ENCODE peak calls at places on chromosomes 2 and 18, in five cellular contexts. I is neural progenitor cell, O is K562, G is cardiac muscle cell, M is ascending aorta. N is an unnamed sample.

GRCh38 chr18:34399892-34400291 is 175.2 kb upstream of the NOL4 start:
- DNase-seq in I (no peak), O (no peak), G (no peak), M (no peak), N (peak; percentile 15)

GRCh38 chr2:36568533-36569246 is 29.3 kb downstream of the FEZ2 start:
- DNase-seq in I (no peak), O (no peak), G (peak; percentile 45), M (no peak), N (peak; percentile 56)

GRCh38 chr2:55743583-55743982 is 49.9 kb upstream of the PNPT1 start:
- DNase-seq in M (no peak), I (no peak), O (no peak), G (peak; percentile 69), N (peak; percentile 73)

GRCh38 chr2:96884299-96885156 is 14.6 kb upstream of the SEMA4C start:
- DNase-seq in G (no peak), O (no peak), M (no peak), I (no peak), N (no peak)

GRCh38 chr2:158228943-158229508 is 127.3 kb downstream of the UPP2 start:
- DNase-seq in G (no peak), M (no peak), O (peak; percentile 76), I (no peak), N (no peak)

GRCh38 chr2:197090713-197091367 is 164.3 kb upstream of the PGAP1 start:
- DNase-seq in O (no peak), I (no peak), M (no peak), G (no peak), N (no peak)

GRCh38 chr2:207039225-207039624 is 99.9 kb downstream of the CPO start:
- DNase-seq in I (no peak), M (no peak), O (no peak), G (no peak), N (no peak)

GRCh38 chr2:72744049-72744448 is 81.8 kb downstream of the EXOC6B start:
- DNase-seq in O (no peak), G (peak; percentile 73), M (no peak), I (no peak), N (peak; percentile 22)

GRCh38 chr2:215684448-215685217 is 248.8 kb upstream of the FN1 start:
- DNase-seq in O (peak; percentile 25), I (no peak), M (no peak), G (peak; percentile 44), N (peak; percentile 65)

GRCh38 chr2:190451561-190452176 is 43.5 kb downstream of the MFSD6 start:
- DNase-seq in O (no peak), I (no peak), M (no peak), G (no peak), N (peak; percentile 41)

GRCh38 chr2:149313512-149313972 is 16.8 kb upstream of the LYPD6 start:
- DNase-seq in I (peak; percentile 71), M (no peak), O (peak; percentile 54), G (peak; percentile 43), N (peak; percentile 12)

GRCh38 chr2:64401501-64401880 is 52.5 kb upstream of the LGALSL start:
- DNase-seq in O (no peak), I (no peak), G (no peak), M (no peak), N (no peak)

GRCh38 chr2:37776487-37776886 is 105.0 kb upstream of the CDC42EP3 start:
- DNase-seq in O (no peak), I (no peak), G (peak; percentile 88), M (peak; percentile 83), N (peak; percentile 88)

GRCh38 chr2:25698752-25699151 is 25.4 kb upstream of the DTNB start:
- DNase-seq in G (peak; percentile 29), I (no peak), M (no peak), O (no peak), N (peak; percentile 23)

GRCh38 chr18:11008544-11008943 is 140.8 kb downstream of the PIEZO2 start:
- DNase-seq in O (no peak), I (no peak), M (no peak), G (no peak), N (no peak)

GRCh38 chr2:135825131-135825854 is 11.7 kb downstream of the LCT start:
- DNase-seq in I (no peak), G (no peak), M (no peak), O (no peak), N (no peak)

GRCh38 chr2:974054-974453 is 23.4 kb downstream of the SNTG2 start:
- DNase-seq in O (no peak), G (no peak), I (no peak), M (no peak), N (no peak)

GRCh38 chr2:224190871-224191270 is 151.8 kb upstream of the SERPINE2 start:
- DNase-seq in I (no peak), M (no peak), G (peak; percentile 18), O (no peak), N (no peak)

GRCh38 chr2:80164375-80164774 is 140.2 kb downstream of the LRRTM1 start:
- DNase-seq in G (no peak), M (no peak), O (no peak), I (no peak), N (no peak)

GRCh38 chr2:226746206-226746800 is 53.3 kb downstream of the IRS1 start:
- DNase-seq in I (no peak), G (no peak), M (no peak), O (no peak), N (no peak)

GRCh38 chr2:95320986-95321767 is 24.0 kb downstream of the KCNIP3 start:
- DNase-seq in I (no peak), O (no peak), M (no peak), G (no peak), N (no peak)

GRCh38 chr18:45967007-45967706 is at the start of gene EPG5:
- DNase-seq in M (peak; percentile 97), G (peak; percentile 96), I (peak; percentile 96), O (peak; percentile 94), N (peak; percentile 97)

GRCh38 chr2:241223211-241224067 is 35.0 kb downstream of the ANO7 start:
- DNase-seq in I (no peak), G (peak; percentile 10), O (no peak), M (no peak), N (no peak)

GRCh38 chr18:48929951-48930713 is 20.6 kb downstream of the SMAD7 start:
- DNase-seq in I (peak; percentile 53), M (no peak), O (no peak), G (peak; percentile 84), N (peak; percentile 72)

GRCh38 chr2:184039493-184039892 is 558.8 kb upstream of the ZNF804A start:
- DNase-seq in O (no peak), I (no peak), M (no peak), G (no peak), N (no peak)

GRCh38 chr2:20487392-20488135 is 40.7 kb downstream of the RHOB start:
- DNase-seq in G (no peak), M (no peak), I (peak; percentile 65), O (no peak), N (no peak)

GRCh38 chr2:141582213-141582612 is 548.6 kb downstream of the LRP1B start:
- DNase-seq in M (no peak), O (no peak), G (no peak), I (no peak), N (no peak)

GRCh38 chr2:134189009-134189717 is 64.7 kb upstream of the MGAT5 start:
- DNase-seq in M (no peak), O (no peak), G (peak; percentile 54), I (no peak), N (peak; percentile 27)

DNA sequence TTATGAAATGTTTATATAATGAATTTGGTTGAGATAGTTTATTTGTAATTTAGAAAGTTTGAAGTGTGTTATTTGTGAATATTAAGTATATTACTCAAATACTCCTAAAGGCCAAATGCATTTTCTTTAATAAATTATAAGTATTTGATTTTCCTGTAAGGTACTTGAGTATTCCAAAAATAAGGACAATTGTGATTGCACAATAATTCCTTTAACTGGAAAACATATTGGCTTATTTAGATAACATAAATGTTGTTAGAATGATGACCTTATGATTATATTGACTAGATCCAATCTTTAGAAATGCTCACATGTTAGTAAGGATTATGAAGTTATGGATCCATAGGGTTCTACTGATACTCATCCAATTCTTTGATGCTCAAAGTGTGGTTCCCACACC is 125.1 kb upstream of the MAP3K20 start:
- DNase-seq in M (no peak), I (no peak), O (no peak), G (no peak), N (no peak)
- TF ChIP-seq CTCF in M (no peak), I (no peak), O (no peak), G (no peak), N (no peak)

DNA sequence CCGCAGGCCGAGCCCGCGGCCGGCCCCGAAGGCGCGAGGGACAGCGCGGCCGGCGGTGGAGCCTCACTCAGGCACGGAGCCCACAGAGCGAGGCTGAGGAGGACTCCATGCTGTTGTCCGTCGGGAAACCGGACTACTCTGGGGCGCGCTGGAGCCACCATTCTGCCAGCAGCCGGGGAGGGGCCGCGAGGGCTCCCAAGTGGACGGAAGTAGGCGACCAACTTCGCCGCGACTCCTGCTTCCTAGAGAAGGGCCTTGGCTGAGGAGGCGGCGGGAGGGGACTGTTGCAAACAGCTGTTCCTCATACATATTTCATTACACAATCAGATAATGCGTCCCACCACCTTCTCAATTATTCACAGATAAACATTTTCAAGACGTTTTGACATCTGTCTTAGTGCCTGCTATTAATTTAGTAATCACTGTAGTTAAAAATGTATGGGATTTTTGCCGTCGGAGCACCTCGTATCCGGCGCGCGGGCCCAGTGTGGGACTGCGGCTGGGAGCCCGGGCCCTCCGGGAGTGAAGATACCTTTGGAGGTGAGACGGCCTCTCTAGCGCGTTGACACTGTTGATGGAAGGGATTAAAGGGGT is 11.7 kb upstream of the SIX3 start:
- DNase-seq in O (no peak), I (peak; percentile 81), M (no peak), G (no peak), N (no peak)
- H3K4me3 ChIP-seq in O (no peak overlapping the region), I (peak overlapping the region; percentile 42), M (peak overlapping the region; percentile 45), G (no peak overlapping the region), N (no peak overlapping the region)

DNA sequence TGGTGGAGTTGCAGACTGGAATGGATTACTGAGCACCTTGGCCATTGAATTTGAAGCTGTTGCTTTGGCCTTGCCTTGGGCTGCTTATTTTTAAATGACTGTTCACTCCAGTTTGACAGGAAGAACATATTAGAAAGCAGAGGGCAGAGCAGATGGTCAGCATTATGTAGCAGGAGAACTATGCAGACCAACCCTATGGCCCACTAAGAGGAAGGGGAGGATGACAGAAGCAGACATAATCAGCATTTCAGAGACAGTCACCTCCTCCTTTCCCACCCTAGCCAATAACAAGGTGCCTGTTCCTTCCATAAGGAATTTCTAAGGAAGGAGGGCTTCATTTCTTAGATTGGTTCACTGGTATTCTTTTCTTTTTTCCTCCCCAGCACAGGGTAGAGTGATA is 2.4 kb downstream of the CHRNA1 start:
- DNase-seq in G (no peak), I (no peak), O (no peak), M (peak; percentile 31), N (no peak)
- TF ChIP-seq CTCF in G (no peak), I (no peak), O (no peak), M (no peak), N (no peak)

GRCh38 chr2:54209379-54209778 is 46.6 kb downstream of the TSPYL6 start:
- DNase-seq in M (no peak), G (no peak), I (no peak), O (no peak), N (no peak)
- H3K4me3 ChIP-seq in M (no peak overlapping the region), G (no peak overlapping the region), I (no peak overlapping the region), O (no peak overlapping the region), N (no peak overlapping the region)

N was measured in astrocyte of the spinal cord.